ENCODE peak calls at places on chromosomes 16 and 17, in five cellular contexts. One of them, this sample, is unnamed.

GRCh38 chr17:68347380-68347779 is 56.1 kb downstream of the ARSG start:
- DNase-seq in nephron progenitor cell: no peak
- DNase-seq in non-pigmented ciliary epithelial cell: no peak
- DNase-seq in B cell: no peak
- DNase-seq in astrocyte of the spinal cord: no peak
- DNase-seq in this sample: no peak

GRCh38 chr16:10076037-10076436 is 106.2 kb downstream of the GRIN2A start:
- DNase-seq in nephron progenitor cell: no peak
- DNase-seq in non-pigmented ciliary epithelial cell: no peak
- DNase-seq in B cell: no peak
- DNase-seq in astrocyte of the spinal cord: no peak
- DNase-seq in this sample: no peak

GRCh38 chr16:22699356-22699755 is 114.6 kb upstream of the HS3ST2 start:
- DNase-seq in nephron progenitor cell: no peak
- DNase-seq in non-pigmented ciliary epithelial cell: no peak
- DNase-seq in B cell: no peak
- DNase-seq in astrocyte of the spinal cord: no peak
- DNase-seq in this sample: no peak

GRCh38 chr16:67213197-67214019 is 13.5 kb upstream of the TMEM208 start:
- DNase-seq in nephron progenitor cell: no peak
- DNase-seq in non-pigmented ciliary epithelial cell: no peak
- DNase-seq in B cell: no peak
- DNase-seq in astrocyte of the spinal cord: no peak
- DNase-seq in this sample: no peak

GRCh38 chr16:57834936-57835335 is 32.6 kb upstream of the KIFC3 start:
- DNase-seq in nephron progenitor cell: no peak
- DNase-seq in non-pigmented ciliary epithelial cell: no peak
- DNase-seq in B cell: no peak
- DNase-seq in astrocyte of the spinal cord: peak
- DNase-seq in this sample: no peak

GRCh38 chr17:78329263-78330059 is 30.4 kb downstream of the SOCS3 start:
- DNase-seq in nephron progenitor cell: no peak
- DNase-seq in non-pigmented ciliary epithelial cell: no peak
- DNase-seq in B cell: no peak
- DNase-seq in astrocyte of the spinal cord: peak
- DNase-seq in this sample: no peak

GRCh38 chr16:57187508-57187854 is 1.4 kb downstream of the RSPRY1 start:
- DNase-seq in nephron progenitor cell: no peak
- DNase-seq in non-pigmented ciliary epithelial cell: no peak
- DNase-seq in B cell: no peak
- DNase-seq in astrocyte of the spinal cord: peak
- DNase-seq in this sample: peak

GRCh38 chr16:86073103-86073625 is 174.2 kb downstream of the IRF8 start:
- DNase-seq in nephron progenitor cell: no peak
- DNase-seq in non-pigmented ciliary epithelial cell: no peak
- DNase-seq in B cell: no peak
- DNase-seq in astrocyte of the spinal cord: no peak
- DNase-seq in this sample: no peak

GRCh38 chr16:88066234-88066633 is 115.0 kb downstream of the BANP start:
- DNase-seq in nephron progenitor cell: no peak
- DNase-seq in non-pigmented ciliary epithelial cell: no peak
- DNase-seq in B cell: no peak
- DNase-seq in astrocyte of the spinal cord: no peak
- DNase-seq in this sample: no peak

GRCh38 chr17:41264599-41264998 is 579 bp upstream of the KRTAP9-6 start:
- DNase-seq in nephron progenitor cell: no peak
- DNase-seq in non-pigmented ciliary epithelial cell: no peak
- DNase-seq in B cell: no peak
- DNase-seq in astrocyte of the spinal cord: no peak
- DNase-seq in this sample: no peak

GRCh38 chr17:61587807-61588660 is 3.0 kb downstream of the NACA2 start:
- DNase-seq in nephron progenitor cell: no peak
- DNase-seq in non-pigmented ciliary epithelial cell: no peak
- DNase-seq in B cell: no peak
- DNase-seq in astrocyte of the spinal cord: no peak
- DNase-seq in this sample: no peak

GRCh38 chr17:8875416-8875815 is 7.9 kb upstream of the PIK3R6 start:
- DNase-seq in nephron progenitor cell: no peak
- DNase-seq in non-pigmented ciliary epithelial cell: no peak
- DNase-seq in B cell: no peak
- DNase-seq in astrocyte of the spinal cord: no peak
- DNase-seq in this sample: no peak

GRCh38 chr17:64118452-64118979 is 11.4 kb downstream of the ERN1 start:
- DNase-seq in nephron progenitor cell: no peak
- DNase-seq in non-pigmented ciliary epithelial cell: no peak
- DNase-seq in B cell: no peak
- DNase-seq in astrocyte of the spinal cord: no peak
- DNase-seq in this sample: no peak

GRCh38 chr17:20234266-20234665 is 225.1 kb downstream of the SPECC1 start:
- DNase-seq in nephron progenitor cell: no peak
- DNase-seq in non-pigmented ciliary epithelial cell: no peak
- DNase-seq in B cell: no peak
- DNase-seq in astrocyte of the spinal cord: no peak
- DNase-seq in this sample: no peak

GRCh38 chr17:30554839-30555751 is 77.9 kb downstream of the GOSR1 start:
- DNase-seq in nephron progenitor cell: no peak
- DNase-seq in non-pigmented ciliary epithelial cell: no peak
- DNase-seq in B cell: no peak
- DNase-seq in astrocyte of the spinal cord: no peak
- DNase-seq in this sample: no peak

GRCh38 chr17:51298508-51299371 is 38.4 kb downstream of the UTP18 start:
- DNase-seq in nephron progenitor cell: no peak
- DNase-seq in non-pigmented ciliary epithelial cell: peak
- DNase-seq in B cell: no peak
- DNase-seq in astrocyte of the spinal cord: peak
- DNase-seq in this sample: no peak

GRCh38 chr17:68794636-68795503 is 160.3 kb downstream of the ABCA8 start:
- DNase-seq in nephron progenitor cell: no peak
- DNase-seq in non-pigmented ciliary epithelial cell: no peak
- DNase-seq in B cell: no peak
- DNase-seq in astrocyte of the spinal cord: peak
- DNase-seq in this sample: peak

GRCh38 chr16:74224828-74225227 is 71.8 kb upstream of the PSMD7 start:
- DNase-seq in nephron progenitor cell: no peak
- DNase-seq in non-pigmented ciliary epithelial cell: peak
- DNase-seq in B cell: no peak
- DNase-seq in astrocyte of the spinal cord: peak
- DNase-seq in this sample: no peak

This sample was measured in GM06990.